ENCODE peak calls at places on chromosomes 13 and 19, in four cellular contexts. One of them, this sample, is unnamed.

GRCh38 chr13:44605711-44606110 is 29.6 kb upstream of the TSC22D1 start:
- DNase-seq in HepG2: no peak
- DNase-seq in H1: no peak
- DNase-seq in A549: no peak
- DNase-seq in this sample: no peak

GRCh38 chr19:37928527-37929286 is 21.7 kb downstream of the SIPA1L3 start:
- DNase-seq in A549: peak
- DNase-seq in H1: no peak
- DNase-seq in HepG2: no peak
- DNase-seq in this sample: no peak

GRCh38 chr13:23609414-23610186 is 39.4 kb downstream of the TNFRSF19 start:
- DNase-seq in A549: no peak
- DNase-seq in H1: no peak
- DNase-seq in HepG2: no peak
- DNase-seq in this sample: no peak

GRCh38 chr13:36685912-36686311 is 12.1 kb downstream of the SERTM1 start:
- DNase-seq in HepG2: no peak
- DNase-seq in A549: no peak
- DNase-seq in H1: no peak
- DNase-seq in this sample: no peak

GRCh38 chr19:8631425-8631819 is 989 bp downstream of the NFILZ start:
- DNase-seq in A549: peak
- DNase-seq in H1: no peak
- DNase-seq in HepG2: peak
- DNase-seq in this sample: no peak

GRCh38 chr13:80740076-80740475 is 399.1 kb upstream of the SPRY2 start:
- DNase-seq in HepG2: no peak
- DNase-seq in A549: no peak
- DNase-seq in H1: no peak
- DNase-seq in this sample: no peak

GRCh38 chr19:9847087-9847671 is 12.1 kb downstream of the PIN1 start:
- DNase-seq in A549: peak
- DNase-seq in HepG2: peak
- DNase-seq in H1: peak
- DNase-seq in this sample: peak

GRCh38 chr13:76707360-76707759 is 178.8 kb downstream of the KCTD12 start:
- DNase-seq in A549: no peak
- DNase-seq in H1: no peak
- DNase-seq in HepG2: no peak
- DNase-seq in this sample: no peak

GRCh38 chr13:19767966-19768365 is 14.8 kb downstream of the PSPC1 start:
- DNase-seq in H1: no peak
- DNase-seq in A549: no peak
- DNase-seq in HepG2: no peak
- DNase-seq in this sample: no peak

GRCh38 chr13:99384468-99384867 is 77.3 kb upstream of the GPR183 start:
- DNase-seq in A549: no peak
- DNase-seq in HepG2: no peak
- DNase-seq in H1: peak
- DNase-seq in this sample: no peak

GRCh38 chr19:5292453-5292842 is 48.2 kb downstream of the PTPRS start:
- DNase-seq in H1: no peak
- DNase-seq in A549: peak
- DNase-seq in HepG2: no peak
- DNase-seq in this sample: peak

GRCh38 chr19:34126966-34127365 is 45.3 kb upstream of the LSM14A start:
- DNase-seq in A549: no peak
- DNase-seq in H1: no peak
- DNase-seq in HepG2: no peak
- DNase-seq in this sample: no peak

GRCh38 chr13:55573565-55573964 is 1567.2 kb upstream of the PRR20A start:
- DNase-seq in HepG2: no peak
- DNase-seq in H1: no peak
- DNase-seq in A549: no peak
- DNase-seq in this sample: no peak

GRCh38 chr13:59374720-59375119 is 789.0 kb downstream of the DIAPH3 start:
- DNase-seq in H1: no peak
- DNase-seq in A549: no peak
- DNase-seq in HepG2: no peak
- DNase-seq in this sample: no peak

GRCh38 chr13:99605417-99606321 is 104.4 kb downstream of the TM9SF2 start:
- DNase-seq in H1: peak
- DNase-seq in HepG2: peak
- DNase-seq in A549: peak
- DNase-seq in this sample: peak

GRCh38 chr13:18212873-18213272 is 968.8 kb downstream of the TUBA3C start:
- DNase-seq in H1: no peak
- DNase-seq in A549: no peak
- DNase-seq in HepG2: peak
- DNase-seq in this sample: no peak

GRCh38 chr19:8673281-8673891 is 25.2 kb downstream of the ACTL9 start:
- DNase-seq in H1: no peak
- DNase-seq in A549: no peak
- DNase-seq in HepG2: no peak
- DNase-seq in this sample: no peak

GRCh38 chr19:30719189-30719990 is 347.2 kb downstream of the ZNF536 start:
- DNase-seq in HepG2: no peak
- DNase-seq in H1: peak
- DNase-seq in A549: no peak
- DNase-seq in this sample: peak
- TF ChIP-seq RNF2 in HepG2: no peak
- TF ChIP-seq RNF2 in H1: no peak
- TF ChIP-seq RNF2 in A549: no peak
- TF ChIP-seq RNF2 in this sample: no peak

GRCh38 chr13:49279112-49279511 is 31.4 kb downstream of the CDADC1 start:
- DNase-seq in A549: no peak
- DNase-seq in HepG2: no peak
- DNase-seq in H1: no peak
- DNase-seq in this sample: no peak
- TF ChIP-seq RNF2 in A549: no peak
- TF ChIP-seq RNF2 in HepG2: no peak
- TF ChIP-seq RNF2 in H1: no peak
- TF ChIP-seq RNF2 in this sample: no peak

GRCh38 chr13:108963846-108964600 is 334.6 kb downstream of the MYO16 start:
- DNase-seq in HepG2: no peak
- DNase-seq in H1: no peak
- DNase-seq in A549: no peak
- DNase-seq in this sample: no peak

GRCh38 chr13:108961542-108962125 is 332.2 kb downstream of the MYO16 start:
- DNase-seq in H1: no peak
- DNase-seq in A549: peak
- DNase-seq in HepG2: peak
- DNase-seq in this sample: peak

GRCh38 chr13:108964601-108965000 is 335.2 kb downstream of the MYO16 start:
- DNase-seq in HepG2: no peak
- DNase-seq in A549: no peak
- DNase-seq in H1: no peak
- DNase-seq in this sample: no peak

GRCh38 chr13:108963276-108963810 is 333.9 kb downstream of the MYO16 start:
- DNase-seq in H1: no peak
- DNase-seq in A549: no peak
- DNase-seq in HepG2: no peak
- DNase-seq in this sample: no peak

DNA sequence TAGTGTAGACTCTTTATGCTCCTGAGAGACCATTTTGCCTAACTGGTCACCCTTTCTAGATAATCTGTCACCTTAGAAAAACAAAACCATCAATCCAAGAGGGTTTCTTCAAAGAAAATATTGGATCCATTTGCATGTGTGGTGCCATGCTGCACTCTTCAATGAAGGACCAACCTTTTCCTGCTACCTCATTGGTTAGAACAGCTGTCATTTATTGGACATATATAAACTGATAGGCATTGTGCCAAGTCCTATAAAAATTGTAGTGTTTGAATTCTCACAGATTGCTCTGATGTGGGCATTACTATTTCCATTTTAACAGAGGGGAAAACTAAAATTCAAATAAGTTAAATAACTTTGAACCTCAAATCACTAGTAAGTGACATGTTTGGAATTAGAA is 333.2 kb downstream of the MYO16 start:
- DNase-seq in H1: no peak
- DNase-seq in HepG2: no peak
- DNase-seq in A549: no peak
- DNase-seq in this sample: no peak
- TF ChIP-seq RNF2 in H1: no peak
- TF ChIP-seq RNF2 in HepG2: no peak
- TF ChIP-seq RNF2 in A549: no peak
- TF ChIP-seq RNF2 in this sample: no peak

GRCh38 chr19:50214699-50215543 is 11.5 kb downstream of the MYH14 start:
- DNase-seq in HepG2: no peak
- DNase-seq in H1: peak
- DNase-seq in A549: no peak
- DNase-seq in this sample: no peak
- TF ChIP-seq RNF2 in HepG2: no peak
- TF ChIP-seq RNF2 in H1: no peak
- TF ChIP-seq RNF2 in A549: no peak
- TF ChIP-seq RNF2 in this sample: no peak

GRCh38 chr19:6476155-6476895 is 5.3 kb downstream of the DENND1C start:
- DNase-seq in HepG2: peak
- DNase-seq in H1: peak
- DNase-seq in A549: peak
- DNase-seq in this sample: peak
- TF ChIP-seq RNF2 in HepG2: no peak
- TF ChIP-seq RNF2 in H1: no peak
- TF ChIP-seq RNF2 in A549: no peak
- TF ChIP-seq RNF2 in this sample: no peak

GRCh38 chr13:98273067-98273823 is 96.2 kb upstream of the RNF113B start:
- DNase-seq in HepG2: peak
- DNase-seq in A549: no peak
- DNase-seq in H1: no peak
- DNase-seq in this sample: no peak

GRCh38 chr13:98276486-98276885 is 99.4 kb upstream of the RNF113B start:
- DNase-seq in H1: no peak
- DNase-seq in A549: no peak
- DNase-seq in HepG2: no peak
- DNase-seq in this sample: no peak

GRCh38 chr13:98273824-98274786 is 97.0 kb upstream of the RNF113B start:
- DNase-seq in H1: no peak
- DNase-seq in A549: no peak
- DNase-seq in HepG2: no peak
- DNase-seq in this sample: no peak

GRCh38 chr13:98275711-98276171 is 98.7 kb upstream of the RNF113B start:
- DNase-seq in H1: no peak
- DNase-seq in HepG2: no peak
- DNase-seq in A549: no peak
- DNase-seq in this sample: no peak

DNA sequence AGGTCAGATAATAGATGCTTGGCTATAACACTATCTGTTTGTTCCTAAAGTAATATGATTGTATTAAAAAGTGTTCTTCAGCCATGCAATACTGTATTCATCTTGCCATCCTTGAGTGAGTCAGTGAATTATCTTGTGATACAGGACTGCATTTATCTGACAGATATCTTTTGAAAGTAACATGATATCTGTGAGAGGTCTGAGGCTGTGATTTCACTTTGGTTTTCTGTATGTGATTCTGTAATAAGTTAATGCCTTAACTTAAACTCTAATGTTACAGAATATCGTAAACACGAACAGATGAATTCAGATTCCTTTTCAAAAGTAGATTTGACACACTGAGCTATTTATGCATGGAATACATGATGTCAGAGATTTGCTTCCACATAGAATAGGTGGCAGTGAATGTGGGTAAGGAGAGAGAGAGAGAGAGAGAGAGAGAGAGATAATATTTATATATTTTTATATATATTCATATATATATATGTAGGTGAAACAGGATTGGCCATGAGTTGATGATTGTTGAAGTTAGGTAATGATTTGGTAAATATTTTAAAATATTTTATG is 97.9 kb upstream of the RNF113B start:
- DNase-seq in A549: no peak
- DNase-seq in HepG2: no peak
- DNase-seq in H1: no peak
- DNase-seq in this sample: no peak
- TF ChIP-seq RNF2 in A549: no peak
- TF ChIP-seq RNF2 in HepG2: no peak
- TF ChIP-seq RNF2 in H1: no peak
- TF ChIP-seq RNF2 in this sample: no peak

This sample was measured in K562.